ENCODE peak calls at places on chromosomes 16 and 17, in seven cellular contexts. Q is upper lobe of right lung, L is upper lobe of left lung, W is fibroblast of the aortic adventitia, F is AG04450, K is fibroblast of lung, M is cardiac muscle cell. C is an unnamed sample.

GRCh38 chr17:45316271-45317112 is at the start of gene MAP3K14:
- DNase-seq in Q (peak; percentile 92), L (peak; percentile 96), W (peak; percentile 66), F (no peak), K (peak; percentile 74), M (peak; percentile 86), C (peak; percentile 74)

GRCh38 chr16:58026139-58026704 is 668 bp downstream of the MMP15 start:
- DNase-seq in Q (peak; percentile 82), L (peak; percentile 91), W (peak; percentile 41), F (no peak), K (peak; percentile 56), M (no peak), C (peak; percentile 40)

GRCh38 chr17:47776330-47777197 is 43.5 kb downstream of the TBX21 start:
- DNase-seq in Q (no peak), L (no peak), W (peak; percentile 60), F (no peak), K (peak; percentile 55), M (peak; percentile 57), C (peak; percentile 68)

GRCh38 chr17:40469805-40470675 is 26.8 kb downstream of the IGFBP4 start:
- DNase-seq in Q (no peak), L (no peak), W (no peak), F (no peak), K (no peak), M (no peak), C (no peak)

GRCh38 chr16:49489686-49490320 is 116.2 kb downstream of the C16orf78 start:
- DNase-seq in Q (peak; percentile 39), L (no peak), W (no peak), F (no peak), K (no peak), M (no peak), C (no peak)

GRCh38 chr17:17523001-17523713 is 27.0 kb upstream of the RASD1 start:
- DNase-seq in Q (no peak), L (peak; percentile 22), W (no peak), F (no peak), K (no peak), M (no peak), C (peak; percentile 53)

GRCh38 chr16:82761236-82761635 is 134.5 kb downstream of the CDH13 start:
- DNase-seq in Q (no peak), L (no peak), W (peak; percentile 71), F (peak; percentile 16), K (peak; percentile 75), M (peak; percentile 20), C (peak; percentile 85)

GRCh38 chr16:88940196-88941050 is 36.6 kb downstream of the CBFA2T3 start:
- DNase-seq in Q (no peak), L (peak; percentile 86), W (no peak), F (no peak), K (no peak), M (peak; percentile 15), C (no peak)

GRCh38 chr16:67800252-67801046 is 5.9 kb downstream of the RANBP10 start:
- DNase-seq in Q (no peak), L (no peak), W (no peak), F (no peak), K (no peak), M (no peak), C (no peak)

GRCh38 chr17:58703137-58703846 is 10.9 kb downstream of the RAD51C start:
- DNase-seq in Q (no peak), L (no peak), W (peak; percentile 78), F (no peak), K (peak; percentile 42), M (no peak), C (peak; percentile 75)

DNA sequence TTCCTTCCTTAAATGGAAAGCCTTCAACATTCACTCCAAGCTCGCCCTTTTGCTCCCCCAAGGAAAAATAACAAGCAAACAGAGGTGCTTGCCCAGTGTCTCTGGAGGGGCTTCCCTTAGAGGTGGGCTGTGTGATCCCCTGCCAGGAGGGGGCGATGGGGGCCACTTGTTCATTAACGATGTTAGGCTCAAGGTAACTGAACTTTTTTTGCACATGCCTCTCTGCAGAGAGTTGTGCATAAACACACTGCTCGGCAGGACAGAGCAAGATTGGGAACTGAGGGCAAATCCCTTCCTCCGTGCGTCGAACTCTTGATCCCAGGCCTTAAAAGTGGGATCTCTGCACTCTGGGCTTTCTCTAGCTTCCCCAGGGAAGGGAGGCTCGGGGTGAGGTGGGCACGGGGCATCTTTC is 15.5 kb upstream of the NAGLU start:
- DNase-seq in Q (no peak), L (no peak), W (no peak), F (no peak), K (no peak), M (no peak), C (no peak)
- TF ChIP-seq CTCF in Q (peak; percentile 25), L (peak; percentile 6), W (peak; percentile 6), F (peak; percentile 35), K (peak; percentile 14), M (peak; percentile 29), C (peak; percentile 47)

GRCh38 chr17:75507712-75508111 is 7.6 kb downstream of the CASKIN2 start:
- DNase-seq in Q (no peak), L (peak; percentile 59), W (no peak), F (no peak), K (no peak), M (no peak), C (no peak)
- H3K4me3 ChIP-seq in Q (no peak overlapping the region), L (no peak overlapping the region), W (no peak overlapping the region), F (no peak overlapping the region), K (no peak overlapping the region), M (no peak overlapping the region), C (no peak overlapping the region)

DNA sequence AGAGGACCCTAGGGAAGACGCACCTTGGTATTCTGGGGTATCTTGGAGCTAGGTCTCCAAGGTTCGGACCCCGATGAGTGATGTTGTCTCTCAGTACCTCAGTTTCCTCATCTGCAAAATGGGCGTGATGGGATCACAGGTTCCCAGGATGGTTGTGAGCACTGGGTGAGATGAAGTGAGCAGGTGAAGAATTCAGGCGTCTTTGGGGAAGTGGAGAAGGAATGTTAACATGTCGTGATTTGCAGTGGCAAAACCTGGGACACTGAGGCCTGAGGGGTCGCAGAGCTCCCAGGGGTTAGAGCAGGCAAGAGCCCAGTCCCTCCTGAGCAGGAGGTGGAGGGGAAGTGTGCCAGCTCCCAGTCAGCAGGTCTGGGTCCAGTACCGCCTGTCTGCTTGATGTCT is 215.1 kb upstream of the GSE1 start:
- DNase-seq in Q (peak; percentile 42), L (no peak), W (no peak), F (no peak), K (no peak), M (no peak), C (no peak)
- TF ChIP-seq CTCF in Q (no peak), L (no peak), W (no peak), F (no peak), K (no peak), M (no peak), C (no peak)

DNA sequence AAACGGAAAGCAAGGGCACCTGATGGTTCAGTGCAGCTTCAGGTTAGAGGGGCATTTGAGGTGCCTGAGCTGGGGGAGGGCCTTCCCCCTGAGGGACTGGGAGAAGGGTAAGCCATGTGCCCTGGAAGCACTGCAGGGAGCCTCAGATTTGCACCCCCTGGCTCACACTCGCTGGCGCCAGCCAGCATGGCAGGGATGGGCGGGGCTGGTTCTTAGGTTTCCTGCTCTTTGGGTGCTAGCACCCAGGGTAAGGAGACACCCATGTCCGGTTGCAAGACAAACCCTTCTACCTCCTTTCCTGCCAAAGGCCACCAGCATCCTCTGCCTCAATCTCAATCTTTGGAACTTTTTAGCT is 2.3 kb upstream of the LIMD2 start:
- DNase-seq in Q (peak; percentile 68), L (peak; percentile 74), W (no peak), F (no peak), K (no peak), M (no peak), C (no peak)
- H3K4me3 ChIP-seq in Q (peak overlapping the region; percentile 32), L (peak overlapping the region; percentile 16), W (no peak overlapping the region), F (no peak overlapping the region), K (no peak overlapping the region), M (no peak overlapping the region), C (no peak overlapping the region)

DNA sequence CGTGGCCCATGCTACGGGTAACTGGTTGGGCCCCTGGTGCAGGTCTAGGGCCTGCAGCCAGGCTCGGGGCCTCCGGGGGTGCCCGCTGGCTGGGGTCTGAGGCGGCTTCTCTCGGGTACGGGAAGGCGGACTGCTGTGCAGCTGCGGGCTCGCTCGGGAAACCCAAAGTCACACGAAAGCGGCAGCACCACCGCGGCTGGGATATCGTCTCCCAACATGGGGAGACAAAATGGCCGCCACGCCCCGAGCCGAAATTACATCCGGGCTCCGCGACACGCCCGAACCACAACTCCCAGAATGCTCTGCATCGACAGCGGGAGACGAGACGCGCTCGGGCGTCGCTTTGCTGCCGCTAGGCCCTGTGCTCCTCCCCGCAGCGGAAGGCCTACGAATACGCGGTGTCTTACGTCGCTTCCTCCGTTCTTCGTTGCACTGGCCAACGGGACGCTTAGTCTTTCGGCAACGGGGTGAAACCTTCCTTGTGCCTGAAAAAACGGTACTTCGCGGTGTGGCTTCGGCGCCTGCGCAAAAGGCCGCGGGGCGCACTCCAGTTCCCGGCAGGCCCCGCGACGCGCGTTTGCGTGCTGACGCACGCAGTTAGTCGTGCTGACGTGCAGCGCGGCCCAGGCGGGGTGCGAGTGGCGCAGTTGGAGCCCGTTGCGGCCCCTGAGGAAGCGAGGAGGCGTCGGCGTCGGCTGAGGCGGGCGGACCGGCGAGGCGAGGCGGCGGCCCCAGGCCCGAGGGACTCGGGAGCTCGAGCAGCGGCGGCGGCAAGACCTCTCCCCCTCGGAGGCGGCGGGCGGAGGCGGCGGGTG is at the start of gene SRRM2:
- DNase-seq in Q (peak; percentile 98), L (peak; percentile 99), W (peak; percentile 97), F (peak; percentile 91), K (peak; percentile 98), M (peak; percentile 97), C (peak; percentile 97)
- TF ChIP-seq CTCF in Q (no peak), L (peak; percentile 27), W (no peak), F (no peak), K (no peak), M (no peak), C (no peak)

GRCh38 chr17:1762233-1762905 is 509 bp downstream of the SERPINF1 start:
- DNase-seq in Q (no peak), L (peak; percentile 81), W (peak; percentile 84), F (peak; percentile 16), K (peak; percentile 79), M (peak; percentile 18), C (peak; percentile 53)
- H3K4me3 ChIP-seq in Q (peak overlapping the region; percentile 47), L (peak overlapping the region; percentile 26), W (peak overlapping the region; percentile 85), F (peak overlapping the region; percentile 75), K (peak overlapping the region; percentile 66), M (peak overlapping the region; percentile 12), C (peak overlapping the region; percentile 72)

GRCh38 chr16:320206-320605 is 32.3 kb downstream of the AXIN1 start:
- DNase-seq in Q (no peak), L (no peak), W (no peak), F (no peak), K (no peak), M (no peak), C (no peak)

GRCh38 chr16:317583-317982 is 34.6 kb downstream of the PDIA2 start:
- DNase-seq in Q (no peak), L (no peak), W (no peak), F (no peak), K (no peak), M (no peak), C (no peak)

GRCh38 chr16:316741-317464 is 33.9 kb downstream of the PDIA2 start:
- DNase-seq in Q (no peak), L (no peak), W (no peak), F (no peak), K (no peak), M (no peak), C (no peak)

GRCh38 chr16:321532-321931 is 31.0 kb downstream of the AXIN1 start:
- DNase-seq in Q (no peak), L (no peak), W (no peak), F (no peak), K (no peak), M (no peak), C (no peak)

DNA sequence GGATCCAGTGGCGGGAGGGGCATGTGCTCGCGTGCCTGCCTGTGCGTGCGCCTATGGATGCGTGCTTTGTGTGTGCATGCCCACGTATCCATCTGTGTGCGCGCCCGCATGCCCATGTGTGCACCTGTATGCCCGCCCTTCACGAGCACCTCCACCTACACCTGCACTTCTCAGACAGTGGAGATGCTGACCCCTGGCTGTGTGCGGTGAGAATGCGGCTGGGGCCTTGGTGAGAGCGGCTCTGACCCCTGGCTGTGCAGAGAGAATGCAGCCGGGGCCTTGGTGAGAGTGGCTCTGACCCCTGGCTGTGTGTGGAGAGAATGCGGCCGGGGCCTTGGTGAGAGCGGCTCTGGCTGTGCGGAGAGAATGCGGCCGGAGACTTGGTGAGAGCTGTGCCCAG is 33.9 kb downstream of the AXIN1 start:
- DNase-seq in Q (no peak), L (peak; percentile 69), W (no peak), F (no peak), K (no peak), M (peak; percentile 40), C (no peak)
- TF ChIP-seq CTCF in Q (no peak), L (no peak), W (no peak), F (no peak), K (no peak), M (no peak), C (peak; percentile 18)

C was measured in choroid plexus epithelial cell.